ENCODE peak calls at places on chromosomes 5 and 9, in five cellular contexts. H is CD8-positive, alpha-beta T cell; P is HepG2; U is fibroblast of lung; J is heart right ventricle. L is an unnamed sample.

GRCh38 chr5:118687671-118688621 is 300.4 kb downstream of the DTWD2 start:
- DNase-seq in J (no peak), U (no peak), H (no peak), P (no peak), L (no peak)

GRCh38 chr5:147321569-147321968 is 86.7 kb downstream of the STK32A start:
- DNase-seq in H (no peak), P (no peak), U (no peak), J (no peak), L (no peak)

GRCh38 chr5:14144586-14145355 is 1.6 kb downstream of the TRIO start:
- DNase-seq in U (peak; percentile 54), H (peak; percentile 27), P (no peak), J (peak; percentile 62), L (peak; percentile 75)

GRCh38 chr5:178279723-178280438 is 47.3 kb upstream of the PHYKPL start:
- DNase-seq in P (peak; percentile 59), J (peak; percentile 93), U (peak; percentile 44), H (peak; percentile 65), L (peak; percentile 92)

GRCh38 chr5:124511791-124512190 is 234.6 kb downstream of the ZNF608 start:
- DNase-seq in H (no peak), U (peak; percentile 71), P (no peak), J (no peak), L (no peak)

GRCh38 chr9:106846847-106847246 is 16.1 kb upstream of the ZNF462 start:
- DNase-seq in P (no peak), H (no peak), U (peak; percentile 56), J (no peak), L (no peak)

GRCh38 chr5:68499952-68500351 is 284.4 kb downstream of the PIK3R1 start:
- DNase-seq in P (no peak), J (no peak), H (no peak), U (peak; percentile 76), L (no peak)

GRCh38 chr5:74294231-74294705 is 346.3 kb downstream of the ENC1 start:
- DNase-seq in P (no peak), H (no peak), J (peak; percentile 21), U (peak; percentile 65), L (no peak)

GRCh38 chr9:19698960-19699359 is 89.9 kb downstream of the SLC24A2 start:
- DNase-seq in J (no peak), U (no peak), P (no peak), H (no peak), L (no peak)

GRCh38 chr5:1799110-1799601 is 481 bp downstream of the MRPL36 start:
- DNase-seq in P (peak; percentile 77), H (no peak), J (no peak), U (peak; percentile 16), L (peak; percentile 42)

DNA sequence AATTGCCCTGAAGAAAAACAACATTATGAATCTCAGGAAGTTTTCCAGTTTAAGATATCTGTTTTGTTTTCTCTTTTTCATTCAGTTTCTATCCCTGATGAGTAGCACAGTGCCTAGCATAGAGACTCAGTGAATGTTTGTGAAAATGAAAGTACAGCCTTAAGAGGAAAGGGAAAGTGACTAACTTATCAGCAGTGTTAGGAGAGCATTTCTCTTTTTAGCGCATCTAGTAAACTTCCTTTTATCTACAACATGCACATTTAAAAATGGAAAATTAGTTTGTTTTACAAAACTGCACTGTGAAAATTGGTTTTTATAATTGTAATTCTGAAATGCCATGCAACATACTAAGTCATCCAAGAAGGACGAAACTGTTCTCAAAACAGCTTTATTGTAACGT is 110.8 kb downstream of the SMARCA2 start:
- DNase-seq in J (no peak), U (no peak), H (no peak), P (no peak), L (no peak)
- H3K27ac ChIP-seq in J (peak overlapping the region; percentile 69), U (peak overlapping the region; percentile 33), H (no peak overlapping the region), P (no peak overlapping the region), L (no peak overlapping the region)

GRCh38 chr5:129461816-129462396 is 1.8 kb downstream of the ADAMTS19 start:
- DNase-seq in U (no peak), J (no peak), H (no peak), P (no peak), L (no peak)
- TF ChIP-seq CTCF in U (no peak), J (peak; percentile 1), H (no peak), P (no peak), L (no peak)

GRCh38 chr9:124858330-124859046 is 3.3 kb downstream of the RPL35 start:
- DNase-seq in P (no peak), H (no peak), J (no peak), U (no peak), L (no peak)

GRCh38 chr9:124863371-124863831 is 1.5 kb downstream of the ARPC5L start:
- DNase-seq in J (no peak), H (no peak), U (no peak), P (no peak), L (no peak)

GRCh38 chr9:124859803-124860581 is 1.8 kb downstream of the RPL35 start:
- DNase-seq in H (no peak), P (no peak), J (no peak), U (no peak), L (no peak)

GRCh38 chr9:124861342-124862229 is at the start of the genes ARPC5L and RPL35:
- DNase-seq in J (peak; percentile 95), U (peak; percentile 92), P (peak; percentile 78), H (peak; percentile 96), L (peak; percentile 98)

DNA sequence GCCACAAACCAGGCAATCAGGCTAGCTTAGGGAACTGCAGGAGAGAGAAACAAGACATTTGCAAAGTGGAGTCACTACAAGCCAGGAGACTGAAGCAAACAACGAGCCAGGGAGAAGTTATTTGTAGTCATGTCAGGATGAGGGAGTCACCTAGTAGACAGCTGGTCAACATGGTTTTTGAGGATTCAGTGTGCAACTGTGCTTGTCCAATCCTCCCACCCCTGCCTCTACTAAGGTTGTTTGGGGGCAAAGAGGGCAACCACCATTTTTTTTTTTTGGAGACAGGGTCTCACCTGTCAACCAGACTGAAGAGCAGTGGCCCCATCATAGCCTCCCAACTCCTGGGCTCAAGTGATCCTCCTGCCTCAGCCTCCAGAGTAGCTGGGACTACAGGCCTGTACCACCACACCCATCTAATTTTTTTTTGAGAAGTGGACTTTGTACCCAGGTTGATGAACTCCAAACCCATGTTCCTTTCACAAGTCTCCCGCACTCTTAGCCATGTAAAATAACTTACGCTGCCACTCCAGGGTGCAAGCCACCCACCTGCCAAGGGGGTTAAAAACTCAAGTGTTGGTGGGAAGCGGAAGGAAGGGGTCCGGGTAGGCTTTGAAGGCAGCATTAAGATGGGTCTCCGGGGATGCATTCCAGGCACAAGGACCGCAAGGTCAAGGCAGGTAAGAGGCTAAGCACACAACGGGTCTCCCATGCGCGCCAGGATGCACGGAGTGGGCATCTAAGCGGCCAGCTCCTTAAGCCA is 995 bp downstream of the RPL35 start:
- DNase-seq in H (no peak), P (no peak), J (no peak), U (no peak), L (no peak)
- H3K4me3 ChIP-seq in H (peak overlapping the region; percentile 67), P (peak overlapping the region; percentile 97), J (peak overlapping the region; percentile 98), U (peak overlapping the region; percentile 87), L (peak overlapping the region; percentile 74)

GRCh38 chr9:113168809-113169208 is 18.0 kb downstream of the SLC31A2 start:
- DNase-seq in U (no peak), H (no peak), J (no peak), P (no peak), L (no peak)

GRCh38 chr9:113164536-113165300 is 13.9 kb downstream of the SLC31A2 start:
- DNase-seq in U (peak; percentile 62), H (no peak), J (peak; percentile 55), P (no peak), L (no peak)

GRCh38 chr9:113160571-113160970 is 9.8 kb downstream of the SLC31A2 start:
- DNase-seq in J (no peak), P (no peak), U (no peak), H (no peak), L (no peak)

DNA sequence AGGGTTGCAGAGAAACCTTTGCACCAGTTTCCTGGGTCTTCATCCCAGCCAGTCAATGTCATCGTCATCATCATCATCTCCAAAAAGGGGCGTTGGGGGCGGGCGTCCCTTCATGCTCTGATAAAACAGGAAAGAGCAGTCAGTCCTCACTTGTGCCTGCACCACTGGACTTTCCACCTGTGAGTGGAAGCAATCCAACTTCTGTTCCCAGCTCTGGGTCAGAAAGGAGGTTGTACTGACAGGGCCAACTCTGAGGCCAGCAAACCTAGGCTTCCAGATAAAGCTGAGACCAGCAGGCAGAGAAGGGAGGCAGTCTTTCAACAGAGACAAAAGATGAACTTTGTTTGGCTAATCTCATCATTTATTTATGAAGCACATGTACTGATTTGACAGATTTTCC is 15.2 kb downstream of the SLC31A2 start:
- DNase-seq in P (no peak), H (no peak), J (no peak), U (no peak), L (no peak)
- H3K27ac ChIP-seq in P (no peak overlapping the region), H (no peak overlapping the region), J (no peak overlapping the region), U (no peak overlapping the region), L (no peak overlapping the region)

GRCh38 chr9:75229605-75230332 is 141.5 kb downstream of the OSTF1 start:
- DNase-seq in U (peak; percentile 54), H (no peak), J (no peak), P (peak; percentile 58), L (no peak)
- TF ChIP-seq CTCF in U (no peak), H (no peak), J (no peak), P (no peak), L (no peak)

L was measured in cardiac muscle cell.